ENCODE peak calls at places on chromosomes 12 and 14, in ten cellular contexts. One of them, this sample, is unnamed.

GRCh38 chr12:132433641-132434395 is 56.1 kb upstream of the FBRSL1 start:
- DNase-seq in stimulated activated naive B cell treated with anti-CD40 and anti-IgM and Interleukin-4, amounts not matched to agents 10 μg/mL and 1 μg/mL and 100 μg/mL, for 72 hours: no peak
- DNase-seq in CD8-positive, alpha-beta T cell: no peak
- DNase-seq in midbrain: no peak
- DNase-seq in GDM1: no peak
- DNase-seq in WTC11: no peak
- DNase-seq in hippocampal formation: no peak
- DNase-seq in iris pigment epithelial cell: no peak
- DNase-seq in KBM-7: no peak
- DNase-seq in adipocyte: no peak
- DNase-seq in this sample: no peak

GRCh38 chr12:75913502-75914110 is 118.0 kb downstream of the PHLDA1 start:
- DNase-seq in midbrain: no peak
- DNase-seq in iris pigment epithelial cell: no peak
- DNase-seq in KBM-7: no peak
- DNase-seq in adipocyte: no peak
- DNase-seq in hippocampal formation: no peak
- DNase-seq in GDM1: no peak
- DNase-seq in CD8-positive, alpha-beta T cell: no peak
- DNase-seq in stimulated activated naive B cell treated with anti-CD40 and anti-IgM and Interleukin-4, amounts not matched to agents 10 μg/mL and 1 μg/mL and 100 μg/mL, for 72 hours: no peak
- DNase-seq in WTC11: no peak
- DNase-seq in this sample: no peak

GRCh38 chr14:52068741-52069616 is at the start of gene NID2:
- DNase-seq in adipocyte: peak
- DNase-seq in WTC11: peak
- DNase-seq in stimulated activated naive B cell treated with anti-CD40 and anti-IgM and Interleukin-4, amounts not matched to agents 10 μg/mL and 1 μg/mL and 100 μg/mL, for 72 hours: peak
- DNase-seq in CD8-positive, alpha-beta T cell: peak
- DNase-seq in midbrain: peak
- DNase-seq in hippocampal formation: peak
- DNase-seq in GDM1: no peak
- DNase-seq in iris pigment epithelial cell: peak
- DNase-seq in KBM-7: peak
- DNase-seq in this sample: peak

GRCh38 chr14:49940805-49941421 is 48.0 kb downstream of the ARF6 start:
- DNase-seq in CD8-positive, alpha-beta T cell: no peak
- DNase-seq in hippocampal formation: no peak
- DNase-seq in GDM1: no peak
- DNase-seq in adipocyte: peak
- DNase-seq in WTC11: no peak
- DNase-seq in iris pigment epithelial cell: peak
- DNase-seq in midbrain: no peak
- DNase-seq in stimulated activated naive B cell treated with anti-CD40 and anti-IgM and Interleukin-4, amounts not matched to agents 10 μg/mL and 1 μg/mL and 100 μg/mL, for 72 hours: no peak
- DNase-seq in KBM-7: no peak
- DNase-seq in this sample: no peak

GRCh38 chr12:67991158-67991557 is 1.9 kb downstream of the IFNG-AS1 start:
- DNase-seq in CD8-positive, alpha-beta T cell: peak
- DNase-seq in midbrain: no peak
- DNase-seq in stimulated activated naive B cell treated with anti-CD40 and anti-IgM and Interleukin-4, amounts not matched to agents 10 μg/mL and 1 μg/mL and 100 μg/mL, for 72 hours: peak
- DNase-seq in adipocyte: no peak
- DNase-seq in hippocampal formation: no peak
- DNase-seq in KBM-7: no peak
- DNase-seq in GDM1: no peak
- DNase-seq in WTC11: no peak
- DNase-seq in iris pigment epithelial cell: no peak
- DNase-seq in this sample: no peak

GRCh38 chr12:86727151-86727550 is 471.0 kb upstream of the MGAT4C start:
- DNase-seq in WTC11: no peak
- DNase-seq in hippocampal formation: no peak
- DNase-seq in KBM-7: no peak
- DNase-seq in GDM1: no peak
- DNase-seq in stimulated activated naive B cell treated with anti-CD40 and anti-IgM and Interleukin-4, amounts not matched to agents 10 μg/mL and 1 μg/mL and 100 μg/mL, for 72 hours: no peak
- DNase-seq in CD8-positive, alpha-beta T cell: no peak
- DNase-seq in adipocyte: peak
- DNase-seq in midbrain: no peak
- DNase-seq in iris pigment epithelial cell: peak
- DNase-seq in this sample: no peak

GRCh38 chr12:53674977-53675700 is 744 bp downstream of the ATP5MC2 start:
- DNase-seq in stimulated activated naive B cell treated with anti-CD40 and anti-IgM and Interleukin-4, amounts not matched to agents 10 μg/mL and 1 μg/mL and 100 μg/mL, for 72 hours: no peak
- DNase-seq in CD8-positive, alpha-beta T cell: no peak
- DNase-seq in midbrain: no peak
- DNase-seq in GDM1: no peak
- DNase-seq in KBM-7: no peak
- DNase-seq in WTC11: no peak
- DNase-seq in hippocampal formation: no peak
- DNase-seq in iris pigment epithelial cell: no peak
- DNase-seq in adipocyte: no peak
- DNase-seq in this sample: no peak

GRCh38 chr14:74478996-74479635 is 14.0 kb downstream of the NPC2 start:
- DNase-seq in KBM-7: no peak
- DNase-seq in iris pigment epithelial cell: peak
- DNase-seq in CD8-positive, alpha-beta T cell: no peak
- DNase-seq in GDM1: no peak
- DNase-seq in stimulated activated naive B cell treated with anti-CD40 and anti-IgM and Interleukin-4, amounts not matched to agents 10 μg/mL and 1 μg/mL and 100 μg/mL, for 72 hours: no peak
- DNase-seq in midbrain: peak
- DNase-seq in WTC11: no peak
- DNase-seq in adipocyte: peak
- DNase-seq in hippocampal formation: no peak
- DNase-seq in this sample: no peak

GRCh38 chr12:111645433-111645832 is 40.3 kb downstream of the BRAP start:
- DNase-seq in KBM-7: no peak
- DNase-seq in CD8-positive, alpha-beta T cell: no peak
- DNase-seq in WTC11: no peak
- DNase-seq in iris pigment epithelial cell: peak
- DNase-seq in hippocampal formation: no peak
- DNase-seq in midbrain: no peak
- DNase-seq in adipocyte: peak
- DNase-seq in GDM1: no peak
- DNase-seq in stimulated activated naive B cell treated with anti-CD40 and anti-IgM and Interleukin-4, amounts not matched to agents 10 μg/mL and 1 μg/mL and 100 μg/mL, for 72 hours: no peak
- DNase-seq in this sample: no peak

GRCh38 chr14:32366256-32366655 is 37.2 kb downstream of the AKAP6 start:
- DNase-seq in WTC11: no peak
- DNase-seq in hippocampal formation: peak
- DNase-seq in KBM-7: no peak
- DNase-seq in stimulated activated naive B cell treated with anti-CD40 and anti-IgM and Interleukin-4, amounts not matched to agents 10 μg/mL and 1 μg/mL and 100 μg/mL, for 72 hours: no peak
- DNase-seq in adipocyte: peak
- DNase-seq in GDM1: no peak
- DNase-seq in CD8-positive, alpha-beta T cell: no peak
- DNase-seq in midbrain: peak
- DNase-seq in iris pigment epithelial cell: peak
- DNase-seq in this sample: no peak

GRCh38 chr12:114982760-114983159 is 298.8 kb upstream of the TBX3 start:
- DNase-seq in midbrain: no peak
- DNase-seq in KBM-7: no peak
- DNase-seq in stimulated activated naive B cell treated with anti-CD40 and anti-IgM and Interleukin-4, amounts not matched to agents 10 μg/mL and 1 μg/mL and 100 μg/mL, for 72 hours: no peak
- DNase-seq in GDM1: no peak
- DNase-seq in iris pigment epithelial cell: no peak
- DNase-seq in adipocyte: peak
- DNase-seq in WTC11: no peak
- DNase-seq in CD8-positive, alpha-beta T cell: no peak
- DNase-seq in hippocampal formation: no peak
- DNase-seq in this sample: no peak

GRCh38 chr12:52691076-52691764 is 11.0 kb upstream of the KRT1 start:
- DNase-seq in iris pigment epithelial cell: no peak
- DNase-seq in midbrain: no peak
- DNase-seq in CD8-positive, alpha-beta T cell: peak
- DNase-seq in WTC11: peak
- DNase-seq in stimulated activated naive B cell treated with anti-CD40 and anti-IgM and Interleukin-4, amounts not matched to agents 10 μg/mL and 1 μg/mL and 100 μg/mL, for 72 hours: no peak
- DNase-seq in GDM1: no peak
- DNase-seq in adipocyte: no peak
- DNase-seq in hippocampal formation: no peak
- DNase-seq in KBM-7: no peak
- DNase-seq in this sample: no peak

GRCh38 chr14:100295376-100296105 is 10.7 kb downstream of the SLC25A29 start:
- DNase-seq in stimulated activated naive B cell treated with anti-CD40 and anti-IgM and Interleukin-4, amounts not matched to agents 10 μg/mL and 1 μg/mL and 100 μg/mL, for 72 hours: no peak
- DNase-seq in WTC11: no peak
- DNase-seq in GDM1: no peak
- DNase-seq in CD8-positive, alpha-beta T cell: no peak
- DNase-seq in iris pigment epithelial cell: no peak
- DNase-seq in KBM-7: no peak
- DNase-seq in midbrain: no peak
- DNase-seq in hippocampal formation: no peak
- DNase-seq in adipocyte: no peak
- DNase-seq in this sample: no peak

GRCh38 chr14:80260649-80261048 is 49.3 kb upstream of the DIO2 start:
- DNase-seq in midbrain: no peak
- DNase-seq in GDM1: no peak
- DNase-seq in iris pigment epithelial cell: no peak
- DNase-seq in stimulated activated naive B cell treated with anti-CD40 and anti-IgM and Interleukin-4, amounts not matched to agents 10 μg/mL and 1 μg/mL and 100 μg/mL, for 72 hours: no peak
- DNase-seq in hippocampal formation: no peak
- DNase-seq in KBM-7: no peak
- DNase-seq in WTC11: no peak
- DNase-seq in CD8-positive, alpha-beta T cell: no peak
- DNase-seq in adipocyte: no peak
- DNase-seq in this sample: no peak

GRCh38 chr14:58533417-58533816 is 104.3 kb upstream of the DACT1 start:
- DNase-seq in midbrain: peak
- DNase-seq in WTC11: no peak
- DNase-seq in GDM1: no peak
- DNase-seq in hippocampal formation: peak
- DNase-seq in KBM-7: peak
- DNase-seq in stimulated activated naive B cell treated with anti-CD40 and anti-IgM and Interleukin-4, amounts not matched to agents 10 μg/mL and 1 μg/mL and 100 μg/mL, for 72 hours: no peak
- DNase-seq in adipocyte: peak
- DNase-seq in CD8-positive, alpha-beta T cell: no peak
- DNase-seq in iris pigment epithelial cell: no peak
- DNase-seq in this sample: no peak

GRCh38 chr12:21773263-21773741 is 1.2 kb downstream of the KCNJ8 start:
- DNase-seq in iris pigment epithelial cell: no peak
- DNase-seq in KBM-7: no peak
- DNase-seq in GDM1: no peak
- DNase-seq in WTC11: peak
- DNase-seq in CD8-positive, alpha-beta T cell: no peak
- DNase-seq in adipocyte: no peak
- DNase-seq in midbrain: no peak
- DNase-seq in hippocampal formation: no peak
- DNase-seq in stimulated activated naive B cell treated with anti-CD40 and anti-IgM and Interleukin-4, amounts not matched to agents 10 μg/mL and 1 μg/mL and 100 μg/mL, for 72 hours: no peak
- DNase-seq in this sample: no peak

GRCh38 chr12:26668847-26669246 is 164.1 kb downstream of the ITPR2 start:
- DNase-seq in hippocampal formation: no peak
- DNase-seq in CD8-positive, alpha-beta T cell: no peak
- DNase-seq in midbrain: no peak
- DNase-seq in stimulated activated naive B cell treated with anti-CD40 and anti-IgM and Interleukin-4, amounts not matched to agents 10 μg/mL and 1 μg/mL and 100 μg/mL, for 72 hours: no peak
- DNase-seq in KBM-7: no peak
- DNase-seq in WTC11: no peak
- DNase-seq in GDM1: no peak
- DNase-seq in iris pigment epithelial cell: peak
- DNase-seq in adipocyte: peak
- DNase-seq in this sample: no peak

GRCh38 chr14:40252817-40253447 is 820.7 kb upstream of the FBXO33 start:
- DNase-seq in CD8-positive, alpha-beta T cell: no peak
- DNase-seq in KBM-7: no peak
- DNase-seq in stimulated activated naive B cell treated with anti-CD40 and anti-IgM and Interleukin-4, amounts not matched to agents 10 μg/mL and 1 μg/mL and 100 μg/mL, for 72 hours: no peak
- DNase-seq in hippocampal formation: no peak
- DNase-seq in GDM1: no peak
- DNase-seq in WTC11: peak
- DNase-seq in midbrain: no peak
- DNase-seq in iris pigment epithelial cell: no peak
- DNase-seq in adipocyte: no peak
- DNase-seq in this sample: no peak

GRCh38 chr12:78406776-78407335 is 457.7 kb upstream of the SYT1 start:
- DNase-seq in adipocyte: peak
- DNase-seq in CD8-positive, alpha-beta T cell: no peak
- DNase-seq in stimulated activated naive B cell treated with anti-CD40 and anti-IgM and Interleukin-4, amounts not matched to agents 10 μg/mL and 1 μg/mL and 100 μg/mL, for 72 hours: no peak
- DNase-seq in WTC11: no peak
- DNase-seq in midbrain: no peak
- DNase-seq in iris pigment epithelial cell: peak
- DNase-seq in KBM-7: no peak
- DNase-seq in hippocampal formation: no peak
- DNase-seq in GDM1: no peak
- DNase-seq in this sample: no peak

GRCh38 chr12:50504798-50505385 is at the start of gene DIP2B:
- DNase-seq in hippocampal formation: peak
- DNase-seq in CD8-positive, alpha-beta T cell: peak
- DNase-seq in WTC11: peak
- DNase-seq in stimulated activated naive B cell treated with anti-CD40 and anti-IgM and Interleukin-4, amounts not matched to agents 10 μg/mL and 1 μg/mL and 100 μg/mL, for 72 hours: peak
- DNase-seq in iris pigment epithelial cell: peak
- DNase-seq in GDM1: peak
- DNase-seq in KBM-7: peak
- DNase-seq in midbrain: peak
- DNase-seq in adipocyte: peak
- DNase-seq in this sample: peak

GRCh38 chr14:50599700-50600444 is 39.9 kb downstream of the ATL1 start:
- DNase-seq in KBM-7: peak
- DNase-seq in GDM1: peak
- DNase-seq in CD8-positive, alpha-beta T cell: no peak
- DNase-seq in midbrain: peak
- DNase-seq in iris pigment epithelial cell: peak
- DNase-seq in hippocampal formation: no peak
- DNase-seq in WTC11: no peak
- DNase-seq in stimulated activated naive B cell treated with anti-CD40 and anti-IgM and Interleukin-4, amounts not matched to agents 10 μg/mL and 1 μg/mL and 100 μg/mL, for 72 hours: no peak
- DNase-seq in adipocyte: peak
- DNase-seq in this sample: no peak

GRCh38 chr12:47734725-47735480 is 9.6 kb upstream of the ENDOU start:
- DNase-seq in WTC11: peak
- DNase-seq in CD8-positive, alpha-beta T cell: no peak
- DNase-seq in adipocyte: no peak
- DNase-seq in KBM-7: no peak
- DNase-seq in midbrain: peak
- DNase-seq in stimulated activated naive B cell treated with anti-CD40 and anti-IgM and Interleukin-4, amounts not matched to agents 10 μg/mL and 1 μg/mL and 100 μg/mL, for 72 hours: no peak
- DNase-seq in GDM1: no peak
- DNase-seq in hippocampal formation: peak
- DNase-seq in iris pigment epithelial cell: no peak
- DNase-seq in this sample: no peak

GRCh38 chr12:117334855-117335587 is 26.4 kb downstream of the NOS1 start:
- DNase-seq in KBM-7: no peak
- DNase-seq in GDM1: no peak
- DNase-seq in hippocampal formation: no peak
- DNase-seq in WTC11: no peak
- DNase-seq in stimulated activated naive B cell treated with anti-CD40 and anti-IgM and Interleukin-4, amounts not matched to agents 10 μg/mL and 1 μg/mL and 100 μg/mL, for 72 hours: no peak
- DNase-seq in iris pigment epithelial cell: no peak
- DNase-seq in CD8-positive, alpha-beta T cell: no peak
- DNase-seq in midbrain: no peak
- DNase-seq in adipocyte: no peak
- DNase-seq in this sample: no peak

GRCh38 chr14:56244138-56244789 is 126.1 kb downstream of the PELI2 start:
- DNase-seq in iris pigment epithelial cell: peak
- DNase-seq in adipocyte: peak
- DNase-seq in midbrain: no peak
- DNase-seq in KBM-7: peak
- DNase-seq in CD8-positive, alpha-beta T cell: no peak
- DNase-seq in hippocampal formation: no peak
- DNase-seq in GDM1: no peak
- DNase-seq in stimulated activated naive B cell treated with anti-CD40 and anti-IgM and Interleukin-4, amounts not matched to agents 10 μg/mL and 1 μg/mL and 100 μg/mL, for 72 hours: no peak
- DNase-seq in WTC11: no peak
- DNase-seq in this sample: no peak

GRCh38 chr12:31322651-31323248 is 3.2 kb downstream of the SINHCAF start:
- DNase-seq in stimulated activated naive B cell treated with anti-CD40 and anti-IgM and Interleukin-4, amounts not matched to agents 10 μg/mL and 1 μg/mL and 100 μg/mL, for 72 hours: no peak
- DNase-seq in GDM1: no peak
- DNase-seq in iris pigment epithelial cell: peak
- DNase-seq in adipocyte: peak
- DNase-seq in CD8-positive, alpha-beta T cell: no peak
- DNase-seq in midbrain: no peak
- DNase-seq in KBM-7: peak
- DNase-seq in WTC11: no peak
- DNase-seq in hippocampal formation: no peak
- DNase-seq in this sample: no peak

GRCh38 chr12:31516702-31517101 is 74.2 kb downstream of the DENND5B start:
- DNase-seq in CD8-positive, alpha-beta T cell: no peak
- DNase-seq in midbrain: no peak
- DNase-seq in GDM1: no peak
- DNase-seq in stimulated activated naive B cell treated with anti-CD40 and anti-IgM and Interleukin-4, amounts not matched to agents 10 μg/mL and 1 μg/mL and 100 μg/mL, for 72 hours: no peak
- DNase-seq in iris pigment epithelial cell: no peak
- DNase-seq in hippocampal formation: no peak
- DNase-seq in KBM-7: no peak
- DNase-seq in WTC11: no peak
- DNase-seq in adipocyte: no peak
- DNase-seq in this sample: no peak

GRCh38 chr14:35234007-35234406 is 58.2 kb upstream of the PSMA6 start:
- DNase-seq in iris pigment epithelial cell: peak
- DNase-seq in midbrain: no peak
- DNase-seq in GDM1: no peak
- DNase-seq in adipocyte: peak
- DNase-seq in CD8-positive, alpha-beta T cell: no peak
- DNase-seq in KBM-7: no peak
- DNase-seq in stimulated activated naive B cell treated with anti-CD40 and anti-IgM and Interleukin-4, amounts not matched to agents 10 μg/mL and 1 μg/mL and 100 μg/mL, for 72 hours: no peak
- DNase-seq in WTC11: no peak
- DNase-seq in hippocampal formation: no peak
- DNase-seq in this sample: no peak

GRCh38 chr14:54562334-54562733 is 4.6 kb upstream of the SAMD4A start:
- DNase-seq in GDM1: no peak
- DNase-seq in CD8-positive, alpha-beta T cell: no peak
- DNase-seq in hippocampal formation: no peak
- DNase-seq in KBM-7: no peak
- DNase-seq in adipocyte: peak
- DNase-seq in stimulated activated naive B cell treated with anti-CD40 and anti-IgM and Interleukin-4, amounts not matched to agents 10 μg/mL and 1 μg/mL and 100 μg/mL, for 72 hours: no peak
- DNase-seq in WTC11: no peak
- DNase-seq in iris pigment epithelial cell: no peak
- DNase-seq in midbrain: no peak
- DNase-seq in this sample: no peak